ENCODE peak calls at places on chromosomes 2 and 18, in eight cellular contexts. One of them, this sample, is unnamed. For H3K36me3, the result is how much of the 10 kb centered on the place peaks cover.

GRCh38 chr2:120300385-120300784 is 45.6 kb upstream of the INHBB start:
- DNase-seq in Peyer's patch: peak
- DNase-seq in PC-3: no peak
- DNase-seq in WERI-Rb-1: no peak
- DNase-seq in uterus: no peak
- DNase-seq in colonic mucosa: no peak
- DNase-seq in breast epithelium: no peak
- DNase-seq in lower lobe of right lung: no peak
- DNase-seq in this sample: no peak

GRCh38 chr2:240604939-240605716 is 18.6 kb downstream of the CAPN10 start:
- DNase-seq in Peyer's patch: peak
- DNase-seq in PC-3: no peak
- DNase-seq in WERI-Rb-1: peak
- DNase-seq in uterus: no peak
- DNase-seq in colonic mucosa: peak
- DNase-seq in breast epithelium: no peak
- DNase-seq in lower lobe of right lung: peak
- DNase-seq in this sample: no peak

GRCh38 chr2:149536649-149537048 is 50.9 kb downstream of the MMADHC start:
- DNase-seq in Peyer's patch: no peak
- DNase-seq in PC-3: no peak
- DNase-seq in WERI-Rb-1: no peak
- DNase-seq in uterus: no peak
- DNase-seq in colonic mucosa: no peak
- DNase-seq in breast epithelium: no peak
- DNase-seq in lower lobe of right lung: no peak
- DNase-seq in this sample: no peak

GRCh38 chr2:45889053-45889452 is 237.6 kb downstream of the PRKCE start:
- DNase-seq in Peyer's patch: peak
- DNase-seq in PC-3: no peak
- DNase-seq in WERI-Rb-1: peak
- DNase-seq in uterus: no peak
- DNase-seq in colonic mucosa: no peak
- DNase-seq in breast epithelium: no peak
- DNase-seq in lower lobe of right lung: peak
- DNase-seq in this sample: no peak

GRCh38 chr18:58908006-58908405 is 43.3 kb downstream of the ZNF532 start:
- DNase-seq in Peyer's patch: no peak
- DNase-seq in PC-3: no peak
- DNase-seq in WERI-Rb-1: no peak
- DNase-seq in uterus: no peak
- DNase-seq in colonic mucosa: no peak
- DNase-seq in breast epithelium: no peak
- DNase-seq in lower lobe of right lung: no peak
- DNase-seq in this sample: no peak

GRCh38 chr2:137935591-137935990 is 28.7 kb upstream of the HNMT start:
- DNase-seq in Peyer's patch: no peak
- DNase-seq in PC-3: no peak
- DNase-seq in WERI-Rb-1: no peak
- DNase-seq in uterus: no peak
- DNase-seq in colonic mucosa: no peak
- DNase-seq in breast epithelium: no peak
- DNase-seq in lower lobe of right lung: no peak
- DNase-seq in this sample: no peak

GRCh38 chr2:11370377-11371098 is 26.1 kb upstream of the ROCK2 start:
- DNase-seq in Peyer's patch: peak
- DNase-seq in PC-3: peak
- DNase-seq in WERI-Rb-1: no peak
- DNase-seq in uterus: no peak
- DNase-seq in colonic mucosa: peak
- DNase-seq in breast epithelium: peak
- DNase-seq in lower lobe of right lung: peak
- DNase-seq in this sample: peak

GRCh38 chr2:221895366-221896121 is 323.4 kb upstream of the EPHA4 start:
- DNase-seq in Peyer's patch: no peak
- DNase-seq in PC-3: no peak
- DNase-seq in WERI-Rb-1: no peak
- DNase-seq in uterus: peak
- DNase-seq in colonic mucosa: no peak
- DNase-seq in breast epithelium: no peak
- DNase-seq in lower lobe of right lung: no peak
- DNase-seq in this sample: no peak

GRCh38 chr2:223563462-223563861 is 38.7 kb downstream of the SCG2 start:
- DNase-seq in Peyer's patch: no peak
- DNase-seq in PC-3: peak
- DNase-seq in WERI-Rb-1: no peak
- DNase-seq in uterus: no peak
- DNase-seq in colonic mucosa: no peak
- DNase-seq in breast epithelium: no peak
- DNase-seq in lower lobe of right lung: no peak
- DNase-seq in this sample: no peak

DNA sequence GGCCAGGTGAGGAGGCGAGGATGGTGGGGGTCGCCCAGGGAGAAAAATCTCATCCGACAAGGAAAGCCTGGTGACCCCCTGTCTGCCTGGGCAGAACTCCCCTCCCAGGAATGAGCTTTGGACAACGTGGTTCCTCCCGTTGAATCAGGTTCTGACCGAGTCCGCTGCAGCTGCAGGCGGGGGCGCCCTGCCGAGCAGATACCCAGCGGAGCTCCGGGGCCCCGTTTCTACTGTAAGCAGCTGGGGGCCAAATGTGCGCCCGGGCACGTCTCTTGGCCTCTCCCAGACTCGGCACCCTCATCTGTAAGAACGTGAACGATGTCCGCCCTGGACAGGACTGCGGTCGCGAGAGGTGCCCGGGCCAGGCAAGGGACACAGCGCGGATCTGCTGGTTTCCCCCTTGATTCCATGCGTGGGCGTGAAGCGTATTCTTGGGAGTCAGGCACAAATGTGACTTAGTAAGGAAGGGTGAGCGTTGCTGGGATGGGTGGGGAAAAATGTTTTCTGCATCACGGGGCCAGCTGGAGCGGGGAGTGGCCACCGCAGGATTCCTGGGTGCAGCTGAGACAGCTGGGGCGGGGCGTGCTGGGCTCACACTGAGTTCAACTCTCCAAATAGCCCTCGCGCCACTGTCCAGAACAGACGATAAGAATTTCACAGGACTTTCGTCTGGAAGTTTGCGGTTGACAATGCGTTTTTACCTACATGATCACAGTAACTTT is 20.2 kb upstream of the TUBB6 start:
- DNase-seq in Peyer's patch: peak
- DNase-seq in PC-3: peak
- DNase-seq in WERI-Rb-1: peak
- DNase-seq in uterus: peak
- DNase-seq in colonic mucosa: peak
- DNase-seq in breast epithelium: peak
- DNase-seq in lower lobe of right lung: peak
- DNase-seq in this sample: peak
- H3K4me3 ChIP-seq in Peyer's patch: peak
- H3K4me3 ChIP-seq in PC-3: peak
- H3K4me3 ChIP-seq in WERI-Rb-1: peak
- H3K4me3 ChIP-seq in uterus: peak
- H3K4me3 ChIP-seq in colonic mucosa: peak
- H3K4me3 ChIP-seq in breast epithelium: peak
- H3K4me3 ChIP-seq in lower lobe of right lung: peak
- H3K4me3 ChIP-seq in this sample: peak

DNA sequence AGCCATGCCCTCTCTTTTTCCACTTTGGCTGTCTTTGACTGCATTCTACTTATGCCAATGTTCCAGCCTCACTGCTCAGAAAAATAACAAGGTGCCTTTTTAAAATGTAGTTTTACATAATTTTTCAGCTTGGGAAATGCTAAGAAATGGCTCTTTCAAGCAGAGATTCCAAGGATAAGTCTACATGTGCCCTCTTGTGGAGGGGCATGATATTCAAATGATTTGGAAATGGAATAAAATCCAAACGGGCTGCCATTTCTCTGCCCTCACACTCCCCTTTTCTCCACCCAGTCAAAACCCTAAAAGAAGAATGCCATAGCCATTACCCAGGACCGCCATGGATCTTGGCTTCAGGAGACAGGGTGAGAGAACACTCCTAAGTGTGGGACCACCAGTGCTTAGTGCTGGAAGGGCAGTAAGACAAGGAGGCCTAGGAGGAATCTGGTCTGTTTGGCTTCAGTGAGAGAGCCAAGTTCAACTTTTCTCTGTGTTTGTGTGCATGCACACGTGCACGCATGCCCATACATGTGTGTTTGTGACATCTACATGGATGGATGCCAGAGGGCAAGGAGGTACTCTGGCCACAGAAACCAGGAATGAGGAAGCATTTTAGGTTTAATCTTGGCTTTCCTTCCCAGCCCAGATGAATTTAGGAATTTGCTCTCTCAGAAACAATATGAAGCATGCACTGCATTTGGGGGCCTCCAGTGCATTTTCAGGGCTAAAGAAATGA is 174.0 kb upstream of the SLC14A2 start:
- DNase-seq in Peyer's patch: no peak
- DNase-seq in PC-3: peak
- DNase-seq in WERI-Rb-1: no peak
- DNase-seq in uterus: no peak
- DNase-seq in colonic mucosa: no peak
- DNase-seq in breast epithelium: no peak
- DNase-seq in lower lobe of right lung: no peak
- DNase-seq in this sample: no peak
- TF ChIP-seq CTCF in Peyer's patch: no peak
- TF ChIP-seq CTCF in PC-3: peak
- TF ChIP-seq CTCF in WERI-Rb-1: no peak
- TF ChIP-seq CTCF in uterus: no peak
- TF ChIP-seq CTCF in colonic mucosa: peak
- TF ChIP-seq CTCF in breast epithelium: no peak
- TF ChIP-seq CTCF in lower lobe of right lung: no peak
- TF ChIP-seq CTCF in this sample: peak

DNA sequence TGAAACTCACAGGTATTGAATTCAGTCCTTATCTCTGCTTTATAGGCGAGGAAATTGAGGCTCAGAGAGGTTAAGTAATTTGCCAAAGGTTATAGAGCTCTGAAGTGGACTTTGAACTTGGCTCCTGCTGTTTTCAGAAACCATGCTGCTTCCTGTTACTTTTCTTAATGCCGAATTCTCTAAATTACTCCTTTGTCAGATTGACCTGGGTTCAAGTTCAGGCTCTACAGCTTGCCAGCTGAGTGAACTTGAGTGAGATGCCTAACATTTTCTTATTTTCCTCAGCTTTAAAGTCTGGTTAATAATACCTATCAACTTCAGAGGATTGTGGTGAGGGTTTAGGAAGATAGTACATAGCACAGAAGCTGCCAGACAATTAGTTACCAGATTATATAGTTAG is 3.4 kb downstream of the ASAP2 start:
- DNase-seq in Peyer's patch: no peak
- DNase-seq in PC-3: no peak
- DNase-seq in WERI-Rb-1: no peak
- DNase-seq in uterus: no peak
- DNase-seq in colonic mucosa: no peak
- DNase-seq in breast epithelium: no peak
- DNase-seq in lower lobe of right lung: no peak
- DNase-seq in this sample: no peak
- H3K36me3 ChIP-seq in Peyer's patch: under half
- H3K36me3 ChIP-seq in PC-3: under half
- H3K36me3 ChIP-seq in WERI-Rb-1: under half
- H3K36me3 ChIP-seq in uterus: under half
- H3K36me3 ChIP-seq in colonic mucosa: under half
- H3K36me3 ChIP-seq in breast epithelium: under half
- H3K36me3 ChIP-seq in lower lobe of right lung: under half
- H3K36me3 ChIP-seq in this sample: under half

DNA sequence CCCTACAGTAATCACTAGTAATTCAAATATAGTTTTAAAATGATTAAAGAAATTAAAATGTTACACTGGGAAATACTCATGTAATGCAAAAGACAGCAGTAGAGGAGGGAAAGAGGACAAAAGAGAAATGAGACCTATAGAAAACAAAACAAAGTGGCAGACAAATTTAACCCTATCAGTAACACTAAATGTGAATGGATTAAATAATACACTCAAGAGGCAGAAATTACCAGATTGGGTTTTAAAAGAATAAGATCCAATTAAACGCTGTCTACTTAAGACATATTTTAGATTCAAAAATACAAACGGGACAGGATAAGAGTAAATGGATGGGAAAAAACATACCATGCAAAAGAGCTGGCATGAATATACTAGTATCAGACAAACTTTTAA is 17.0 kb downstream of the TLK1 start:
- DNase-seq in Peyer's patch: no peak
- DNase-seq in PC-3: no peak
- DNase-seq in WERI-Rb-1: no peak
- DNase-seq in uterus: no peak
- DNase-seq in colonic mucosa: no peak
- DNase-seq in breast epithelium: no peak
- DNase-seq in lower lobe of right lung: no peak
- DNase-seq in this sample: no peak
- H3K4me3 ChIP-seq in Peyer's patch: no peak
- H3K4me3 ChIP-seq in PC-3: no peak
- H3K4me3 ChIP-seq in WERI-Rb-1: no peak
- H3K4me3 ChIP-seq in uterus: no peak
- H3K4me3 ChIP-seq in colonic mucosa: no peak
- H3K4me3 ChIP-seq in breast epithelium: no peak
- H3K4me3 ChIP-seq in lower lobe of right lung: no peak
- H3K4me3 ChIP-seq in this sample: no peak

DNA sequence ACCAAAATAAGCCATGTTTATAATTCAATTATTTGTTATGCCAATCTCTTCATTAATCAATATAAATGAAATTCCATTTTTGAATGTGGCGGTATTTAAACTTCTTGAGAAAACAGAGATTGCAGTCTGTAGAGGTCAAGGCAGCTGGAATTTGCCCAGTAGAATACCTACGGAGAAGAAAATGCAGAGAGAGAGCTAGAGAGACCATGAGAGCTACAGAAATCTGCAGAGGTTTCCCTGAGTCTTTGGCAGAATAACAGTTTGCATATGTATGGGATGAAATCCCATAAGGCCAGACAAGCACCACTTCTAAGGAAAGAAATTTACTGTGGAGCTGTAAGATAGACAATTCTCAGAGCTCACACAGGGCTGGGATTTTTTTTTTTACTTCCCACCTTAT is 23.6 kb upstream of the TMEFF2 start:
- DNase-seq in Peyer's patch: no peak
- DNase-seq in PC-3: no peak
- DNase-seq in WERI-Rb-1: no peak
- DNase-seq in uterus: no peak
- DNase-seq in colonic mucosa: no peak
- DNase-seq in breast epithelium: no peak
- DNase-seq in lower lobe of right lung: no peak
- DNase-seq in this sample: no peak
- TF ChIP-seq CTCF in Peyer's patch: no peak
- TF ChIP-seq CTCF in PC-3: no peak
- TF ChIP-seq CTCF in WERI-Rb-1: no peak
- TF ChIP-seq CTCF in uterus: no peak
- TF ChIP-seq CTCF in colonic mucosa: no peak
- TF ChIP-seq CTCF in breast epithelium: no peak
- TF ChIP-seq CTCF in lower lobe of right lung: no peak
- TF ChIP-seq CTCF in this sample: no peak

This sample was measured in left lung.